ENCODE peak calls at places on chromosomes 13 and 19, in seven cellular contexts. F is breast epithelium; H is BJ; X is CD8-positive, alpha-beta T cell; M is AG04450; K is heart left ventricle; A is pancreas. R is an unnamed sample. For H3K27me3, the result is how much of the 10 kb centered on the place peaks cover.

GRCh38 chr19:31955884-31956283 is 389.5 kb upstream of the ZNF507 start:
- DNase-seq in M (no peak), A (no peak), F (no peak), K (no peak), X (no peak), H (no peak), R (no peak)

GRCh38 chr13:39776439-39776838 is 121.0 kb downstream of the COG6 start:
- DNase-seq in K (no peak), X (no peak), A (no peak), H (peak), F (no peak), M (peak), R (no peak)

GRCh38 chr13:41111454-41111853 is 21.1 kb downstream of the KBTBD6 start:
- DNase-seq in F (no peak), M (no peak), H (no peak), K (no peak), X (no peak), A (no peak), R (no peak)

GRCh38 chr19:10672529-10673150 is 18.5 kb downstream of the ILF3 start:
- DNase-seq in K (no peak), H (no peak), F (no peak), A (no peak), X (no peak), M (no peak), R (no peak)

GRCh38 chr19:34178276-34178614 is 5.9 kb downstream of the LSM14A start:
- DNase-seq in X (no peak), H (no peak), M (no peak), A (no peak), F (no peak), K (no peak), R (no peak)

GRCh38 chr19:17086129-17086528 is 10.6 kb downstream of the MYO9B start:
- DNase-seq in H (no peak), K (no peak), F (no peak), X (no peak), M (no peak), A (no peak), R (no peak)

GRCh38 chr13:70408865-70409264 is 300.6 kb upstream of the KLHL1 start:
- DNase-seq in F (no peak), H (no peak), M (no peak), X (no peak), A (no peak), K (no peak), R (no peak)

GRCh38 chr13:39976481-39976880 is 321.0 kb downstream of the COG6 start:
- DNase-seq in A (no peak), H (no peak), M (no peak), K (no peak), F (no peak), X (no peak), R (no peak)

GRCh38 chr13:100611678-100612492 is 23.3 kb upstream of the GGACT start:
- DNase-seq in F (peak), H (no peak), M (no peak), A (no peak), X (no peak), K (no peak), R (no peak)

GRCh38 chr13:43356566-43356965 is 333.2 kb downstream of the DNAJC15 start:
- DNase-seq in H (no peak), M (no peak), A (no peak), F (no peak), X (no peak), K (no peak), R (no peak)

GRCh38 chr13:29595380-29596063 is at the start of gene SLC7A1:
- DNase-seq in H (no peak), M (no peak), K (peak), A (peak), F (peak), X (peak), R (peak)
- TF ChIP-seq CTCF in H (peak), M (no peak), K (no peak), A (no peak), F (no peak), X (no peak), R (no peak)

DNA sequence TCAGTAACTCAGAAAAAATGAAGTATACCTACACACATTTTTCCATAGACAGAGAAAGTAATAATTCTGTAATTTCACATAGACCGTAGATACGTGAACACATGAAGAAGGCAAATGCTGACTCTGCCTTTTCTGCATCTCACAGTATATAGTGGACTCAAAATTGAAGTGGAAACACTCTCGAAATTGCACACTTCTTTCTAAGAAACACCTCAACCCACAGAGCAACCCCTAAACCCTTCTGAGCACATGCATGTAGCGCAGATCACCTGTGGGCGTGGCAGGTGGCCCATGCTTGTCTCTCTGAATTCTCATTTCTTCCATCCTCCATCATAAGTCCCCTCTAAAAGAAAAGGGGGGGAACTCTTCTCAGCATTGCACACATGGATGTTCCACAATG is 34.7 kb downstream of the COL4A1 start:
- DNase-seq in F (no peak), H (no peak), A (no peak), M (no peak), X (no peak), K (no peak), R (no peak)
- H3K27me3 ChIP-seq in F (under half), H (under half), A (under half), M (under half), X (under half), K (under half), R (under half)

GRCh38 chr19:47716270-47716937 is 3.2 kb downstream of the EHD2 start:
- DNase-seq in M (no peak), X (no peak), A (no peak), F (no peak), H (no peak), K (no peak), R (no peak)

GRCh38 chr19:47713046-47714021 is at the start of gene EHD2:
- DNase-seq in X (peak), A (peak), H (no peak), F (peak), K (peak), M (peak), R (no peak)

GRCh38 chr19:47711652-47712239 is 1.5 kb upstream of the EHD2 start:
- DNase-seq in X (no peak), H (no peak), A (no peak), K (no peak), M (no peak), F (no peak), R (no peak)

GRCh38 chr19:47719047-47719885 is 6.0 kb downstream of the EHD2 start:
- DNase-seq in H (peak), X (no peak), M (peak), A (peak), K (peak), F (peak), R (no peak)

DNA sequence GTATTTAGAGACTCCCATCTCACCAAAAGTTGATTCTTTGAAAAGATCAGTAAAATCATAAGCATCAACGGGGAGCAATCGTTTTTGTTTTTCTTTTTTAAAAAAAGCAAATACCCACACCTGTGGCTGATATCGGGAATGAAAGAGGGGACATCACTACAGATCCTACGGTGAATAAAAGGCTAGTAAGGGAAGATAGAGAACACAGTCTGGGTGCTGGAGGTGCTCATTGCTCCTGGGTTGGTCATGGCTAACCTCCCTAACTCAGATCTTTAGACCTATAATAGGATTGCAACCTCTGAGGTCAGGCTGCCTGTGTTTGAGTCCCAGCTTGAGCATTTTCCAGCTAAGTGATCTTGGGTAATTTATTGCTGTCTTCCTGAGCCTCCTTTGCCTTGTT is 1.1 kb downstream of the EHD2 start:
- DNase-seq in M (no peak), X (no peak), A (no peak), K (no peak), F (no peak), H (no peak), R (no peak)
- H3K4me3 ChIP-seq in M (peak), X (no peak), A (peak), K (peak), F (peak), H (peak), R (peak)

GRCh38 chr19:2275588-2276428 is 6.2 kb downstream of the PEAK3 start:
- DNase-seq in K (peak), A (no peak), H (no peak), F (no peak), X (no peak), M (no peak), R (no peak)

GRCh38 chr19:2273356-2274184 is 8.4 kb downstream of the PEAK3 start:
- DNase-seq in X (peak), M (no peak), F (no peak), A (peak), H (no peak), K (peak), R (no peak)

GRCh38 chr19:2276429-2276989 is 5.5 kb downstream of the PEAK3 start:
- DNase-seq in X (no peak), H (no peak), K (no peak), M (no peak), A (no peak), F (no peak), R (no peak)

GRCh38 chr19:2274185-2274711 is 7.7 kb downstream of the PEAK3 start:
- DNase-seq in H (no peak), X (no peak), M (no peak), A (no peak), K (no peak), F (no peak), R (no peak)

GRCh38 chr19:2274937-2275535 is 6.9 kb downstream of the PEAK3 start:
- DNase-seq in H (no peak), A (no peak), K (peak), X (peak), F (peak), M (no peak), R (no peak)
- TF ChIP-seq CTCF in H (peak), A (peak), K (peak), X (no peak), F (peak), M (peak), R (peak)